ENCODE peak calls at places on chromosomes 13 and 19, in nine cellular contexts. W is pancreas, R is Karpas-422, G is adrenal gland, Q is uterus, K is breast epithelium, O is psoas muscle, M is tibial artery, N is ascending aorta. A is an unnamed sample. For H3K36me3, the result is how much of the 10 kb centered on the place peaks cover.

GRCh38 chr13:42333613-42334328 is 61.8 kb downstream of the AKAP11 start:
- DNase-seq in K (no peak), Q (no peak), G (no peak), O (no peak), W (no peak), N (no peak), M (no peak), R (peak), A (no peak)

GRCh38 chr19:38704488-38705026 is 39.7 kb downstream of the CAPN12 start:
- DNase-seq in O (no peak), W (no peak), R (no peak), Q (no peak), G (no peak), N (no peak), K (no peak), M (no peak), A (no peak)

GRCh38 chr13:41942462-41943094 is 18.3 kb downstream of the VWA8 start:
- DNase-seq in M (no peak), Q (no peak), W (no peak), O (no peak), K (no peak), R (peak), G (peak), N (no peak), A (no peak)

GRCh38 chr13:83423361-83423760 is 458.9 kb downstream of the SLITRK1 start:
- DNase-seq in M (no peak), W (no peak), O (no peak), K (no peak), G (no peak), R (no peak), Q (no peak), N (no peak), A (no peak)

GRCh38 chr19:5131866-5132561 is 163.1 kb downstream of the KDM4B start:
- DNase-seq in O (no peak), G (no peak), Q (no peak), N (no peak), M (no peak), W (no peak), R (peak), K (peak), A (no peak)

GRCh38 chr19:10963865-10964264 is 3.0 kb downstream of the SMARCA4 start:
- DNase-seq in M (no peak), Q (no peak), O (no peak), K (no peak), W (no peak), G (no peak), R (no peak), N (no peak), A (no peak)

GRCh38 chr19:41893899-41894298 is 10.9 kb downstream of the ARHGEF1 start:
- DNase-seq in N (no peak), G (no peak), M (no peak), W (no peak), Q (no peak), O (no peak), R (peak), K (no peak), A (no peak)

GRCh38 chr19:5820785-5821184 is 15.9 kb downstream of the NRTN start:
- DNase-seq in G (no peak), M (no peak), O (no peak), W (no peak), Q (no peak), N (no peak), R (no peak), K (no peak), A (no peak)

GRCh38 chr13:35908221-35908620 is 223.0 kb downstream of the DCLK1 start:
- DNase-seq in N (no peak), R (no peak), W (no peak), M (no peak), O (no peak), K (no peak), Q (no peak), G (no peak), A (no peak)

GRCh38 chr13:45781553-45782326 is 69.8 kb downstream of the SIAH3 start:
- DNase-seq in N (no peak), Q (peak), R (peak), G (peak), O (peak), W (peak), K (no peak), M (no peak), A (no peak)

GRCh38 chr13:43686557-43686956 is 100.2 kb downstream of the ENOX1 start:
- DNase-seq in G (peak), N (no peak), M (no peak), Q (peak), W (peak), R (no peak), O (peak), K (no peak), A (no peak)

GRCh38 chr13:27079421-27079958 is 92.1 kb downstream of the USP12 start:
- DNase-seq in O (no peak), R (no peak), K (no peak), W (no peak), Q (no peak), M (no peak), G (no peak), N (no peak), A (no peak)

GRCh38 chr19:3028305-3029069 is 593 bp downstream of the TLE2 start:
- DNase-seq in W (no peak), N (no peak), K (peak), O (peak), Q (no peak), G (no peak), R (no peak), M (no peak), A (no peak)
- H3K4me3 ChIP-seq in W (peak), N (peak), K (peak), O (peak), Q (peak), G (peak), R (no peak), M (peak), A (peak)

GRCh38 chr13:95784891-95785290 is 108.0 kb downstream of the DNAJC3 start:
- DNase-seq in N (no peak), K (no peak), W (no peak), R (no peak), O (no peak), G (no peak), M (no peak), Q (no peak), A (no peak)
- H3K27ac ChIP-seq in N (peak), K (no peak), W (no peak), R (no peak), O (no peak), G (no peak), M (peak), Q (no peak), A (peak)

GRCh38 chr13:97999653-98000052 is 46.2 kb downstream of the IPO5 start:
- DNase-seq in K (no peak), Q (no peak), G (no peak), M (no peak), N (no peak), R (no peak), O (no peak), W (no peak), A (no peak)
- H3K36me3 ChIP-seq in K (under half), Q (under half), G (under half), M (half or more), N (half or more), R (half or more), O (under half), W (under half), A (under half)

GRCh38 chr19:56567274-56568120 is at the start of gene ZNF470:
- DNase-seq in W (peak), O (peak), Q (peak), R (no peak), G (peak), K (peak), N (peak), M (peak), A (peak)

GRCh38 chr19:56566904-56567273 is 379 bp upstream of the ZNF470 start:
- DNase-seq in K (peak), O (peak), M (peak), R (no peak), W (peak), Q (peak), G (peak), N (peak), A (peak)

GRCh38 chr19:56562766-56563165 is 4.5 kb upstream of the ZNF470 start:
- DNase-seq in G (no peak), R (no peak), Q (no peak), N (no peak), M (no peak), W (no peak), O (no peak), K (no peak), A (no peak)
- H3K4me3 ChIP-seq in G (no peak), R (no peak), Q (no peak), N (no peak), M (no peak), W (no peak), O (no peak), K (no peak), A (no peak)

GRCh38 chr19:33717878-33718277 is 78.8 kb upstream of the KCTD15 start:
- DNase-seq in N (no peak), R (no peak), O (no peak), M (no peak), Q (no peak), G (no peak), K (no peak), W (no peak), A (no peak)
- H3K27ac ChIP-seq in N (no peak), R (no peak), O (no peak), M (no peak), Q (no peak), G (no peak), K (no peak), W (no peak), A (no peak)

DNA sequence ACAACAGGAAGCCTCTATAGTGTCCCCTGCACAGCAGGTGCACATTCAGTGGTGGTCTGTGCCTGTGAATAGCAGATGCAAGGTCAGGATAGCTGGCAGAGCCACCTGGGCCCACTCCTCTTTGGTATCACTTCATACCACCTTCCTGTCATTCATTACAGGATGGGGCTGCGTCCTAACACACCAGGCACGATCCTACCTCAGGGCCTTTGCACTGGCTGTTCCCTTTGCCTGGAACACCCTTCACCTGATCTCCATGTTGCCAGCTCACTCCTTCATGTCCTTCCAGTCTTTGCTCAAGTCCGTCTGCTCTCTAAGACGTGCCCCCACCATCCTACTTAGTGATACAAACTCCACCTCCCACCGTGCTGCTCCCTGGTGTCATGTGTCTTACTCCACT is 4.6 kb upstream of the LPAR2 start:
- DNase-seq in N (no peak), G (no peak), R (no peak), W (no peak), Q (no peak), K (no peak), M (no peak), O (no peak), A (no peak)
- H3K36me3 ChIP-seq in N (under half), G (under half), R (under half), W (under half), Q (under half), K (under half), M (under half), O (under half), A (under half)

A was measured in left lung.